ENCODE peak calls at places on chromosomes 12 and 14, in ten cellular contexts. T, L, I, Z, G, F, Y, R, U and K are unnamed samples.
A peak's percentile ranks its signal among the peaks of the same experiment; 100 is the strongest.

GRCh38 chr14:103377522-103378041 is 7.6 kb upstream of the MARK3 start:
- DNase-seq in T (no peak), L (no peak), I (no peak), Z (no peak), G (no peak), F (no peak), Y (no peak), R (no peak), U (no peak), K (no peak)

GRCh38 chr12:7588703-7589329 is 76.9 kb downstream of the APOBEC1 start:
- DNase-seq in T (peak; percentile 66), L (peak; percentile 30), I (no peak), Z (no peak), G (no peak), F (peak; percentile 64), Y (peak; percentile 45), R (peak; percentile 56), U (peak; percentile 91), K (peak; percentile 48)

GRCh38 chr12:77648716-77649115 is 182.0 kb upstream of the NAV3 start:
- DNase-seq in T (peak; percentile 43), L (no peak), I (no peak), Z (no peak), G (no peak), F (no peak), Y (no peak), R (no peak), U (no peak), K (no peak)

GRCh38 chr14:56271988-56272387 is 153.8 kb downstream of the PELI2 start:
- DNase-seq in T (peak; percentile 31), L (peak; percentile 13), I (no peak), Z (no peak), G (no peak), F (no peak), Y (no peak), R (no peak), U (peak; percentile 83), K (no peak)

GRCh38 chr14:33709711-33710110 is 241.2 kb downstream of the EGLN3 start:
- DNase-seq in T (no peak), L (no peak), I (no peak), Z (no peak), G (no peak), F (no peak), Y (no peak), R (no peak), U (no peak), K (no peak)

GRCh38 chr12:76952995-76953394 is 74.2 kb upstream of the CSRP2 start:
- DNase-seq in T (no peak), L (peak; percentile 60), I (no peak), Z (no peak), G (no peak), F (no peak), Y (peak; percentile 19), R (no peak), U (no peak), K (no peak)

GRCh38 chr12:112096667-112097066 is 11.9 kb downstream of the NAA25 start:
- DNase-seq in T (peak; percentile 63), L (peak; percentile 81), I (no peak), Z (no peak), G (no peak), F (no peak), Y (no peak), R (peak; percentile 57), U (no peak), K (no peak)

GRCh38 chr14:29687071-29687765 is 240.4 kb downstream of the PRKD1 start:
- DNase-seq in T (peak; percentile 2), L (no peak), I (no peak), Z (no peak), G (no peak), F (no peak), Y (no peak), R (no peak), U (no peak), K (no peak)

GRCh38 chr14:50070840-50071548 is 45.4 kb downstream of the VCPKMT start:
- DNase-seq in T (no peak), L (no peak), I (no peak), Z (no peak), G (no peak), F (no peak), Y (no peak), R (no peak), U (no peak), K (no peak)

GRCh38 chr12:52630104-52630500 is 11.7 kb upstream of the KRT73 start:
- DNase-seq in T (no peak), L (no peak), I (no peak), Z (no peak), G (no peak), F (no peak), Y (no peak), R (no peak), U (no peak), K (no peak)

DNA sequence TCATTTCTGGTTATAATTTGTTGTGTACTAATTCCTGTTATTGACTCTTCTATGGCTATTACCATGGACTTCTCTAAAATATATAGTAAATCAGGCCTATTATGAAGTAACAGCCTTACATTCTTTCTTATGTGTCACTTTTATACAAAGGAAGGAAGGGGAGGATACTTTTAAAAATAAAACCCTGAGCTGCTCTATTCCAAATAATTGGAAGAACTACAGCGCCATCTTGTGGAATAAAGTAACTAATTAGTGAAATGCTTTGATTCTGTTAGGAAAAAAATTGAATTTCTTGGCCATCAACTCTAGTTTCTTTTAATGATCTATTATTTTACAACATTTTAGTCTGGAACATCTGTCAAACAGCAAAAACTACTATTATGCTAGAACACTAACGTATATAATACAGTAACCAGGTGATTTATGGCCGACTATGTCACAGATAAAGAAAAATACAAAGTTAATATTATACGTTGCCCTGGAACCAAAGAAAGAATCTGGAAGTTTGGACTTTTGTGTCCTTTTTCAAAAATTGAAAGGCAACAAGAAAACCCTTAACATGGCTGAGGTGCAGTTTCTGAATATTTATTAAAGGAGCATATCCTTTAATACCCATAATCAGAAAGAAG is 55.0 kb upstream of the NELL2 start:
- DNase-seq in T (peak; percentile 69), L (peak; percentile 41), I (no peak), Z (no peak), G (no peak), F (no peak), Y (peak; percentile 94), R (peak; percentile 37), U (peak; percentile 96), K (peak; percentile 50)
- TF ChIP-seq CTCF in T (no peak), L (peak; percentile 52), I (peak; percentile 56), Z (peak; percentile 65), G (no peak), F (no peak), Y (peak; percentile 83), R (peak; percentile 85), U (peak; percentile 67), K (peak; percentile 32)

GRCh38 chr14:100884456-100884855 is 19.1 kb downstream of the RTL1 start:
- DNase-seq in T (no peak), L (no peak), I (no peak), Z (no peak), G (no peak), F (no peak), Y (no peak), R (no peak), U (no peak), K (no peak)

GRCh38 chr14:100885196-100886030 is 18.1 kb downstream of the RTL1 start:
- DNase-seq in T (peak; percentile 23), L (no peak), I (no peak), Z (no peak), G (no peak), F (no peak), Y (no peak), R (no peak), U (peak; percentile 37), K (no peak)

GRCh38 chr14:100882026-100882967 is 21.2 kb downstream of the RTL1 start:
- DNase-seq in T (no peak), L (no peak), I (no peak), Z (no peak), G (no peak), F (no peak), Y (no peak), R (no peak), U (no peak), K (no peak)

GRCh38 chr14:100882991-100883788 is 20.3 kb downstream of the RTL1 start:
- DNase-seq in T (no peak), L (no peak), I (no peak), Z (no peak), G (no peak), F (no peak), Y (no peak), R (no peak), U (no peak), K (no peak)

DNA sequence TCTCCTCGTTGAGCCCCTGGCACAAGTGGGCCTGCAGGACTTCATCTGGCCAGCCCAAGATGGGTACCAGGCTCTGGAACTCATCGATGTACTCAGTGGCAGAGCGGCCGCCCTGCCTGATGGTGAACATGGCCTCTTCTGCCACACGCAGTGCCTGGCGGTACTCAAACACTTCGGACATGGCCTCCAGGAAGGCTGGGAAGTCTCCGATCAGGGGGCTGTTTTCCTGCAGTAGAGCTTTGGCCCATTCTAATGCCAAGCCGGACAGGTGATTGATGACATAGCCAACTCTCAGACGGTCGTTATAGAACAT is 19.8 kb downstream of the RTL1 start:
- DNase-seq in T (no peak), L (no peak), I (no peak), Z (no peak), G (no peak), F (no peak), Y (no peak), R (no peak), U (no peak), K (no peak)
- TF ChIP-seq CTCF in T (no peak), L (no peak), I (no peak), Z (no peak), G (no peak), F (no peak), Y (no peak), R (no peak), U (no peak), K (no peak)

DNA sequence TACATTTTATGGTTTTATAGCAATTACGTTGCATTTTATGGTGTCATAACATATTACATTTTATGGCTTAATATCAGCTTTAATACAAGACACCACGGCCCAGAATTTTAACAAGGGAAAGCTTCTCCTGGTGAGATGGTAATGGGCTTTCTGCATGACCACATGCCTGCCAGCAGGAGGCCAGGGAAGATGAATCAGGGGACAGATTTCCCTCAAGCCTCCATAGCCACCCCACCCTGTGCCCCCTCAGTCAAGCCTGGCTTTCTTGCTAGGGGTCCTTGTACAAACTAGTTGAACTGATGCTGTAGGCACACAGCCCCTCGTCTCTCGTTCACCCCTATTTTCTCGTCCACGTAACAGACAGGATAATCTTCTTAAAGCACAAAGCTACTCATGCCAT is 56.6 kb downstream of the HSPB8 start:
- DNase-seq in T (no peak), L (no peak), I (no peak), Z (no peak), G (no peak), F (no peak), Y (peak; percentile 42), R (no peak), U (no peak), K (no peak)
- TF ChIP-seq CTCF in T (no peak), L (no peak), I (no peak), Z (peak; percentile 46), G (no peak), F (no peak), Y (peak; percentile 53), R (no peak), U (peak; percentile 31), K (no peak)

DNA sequence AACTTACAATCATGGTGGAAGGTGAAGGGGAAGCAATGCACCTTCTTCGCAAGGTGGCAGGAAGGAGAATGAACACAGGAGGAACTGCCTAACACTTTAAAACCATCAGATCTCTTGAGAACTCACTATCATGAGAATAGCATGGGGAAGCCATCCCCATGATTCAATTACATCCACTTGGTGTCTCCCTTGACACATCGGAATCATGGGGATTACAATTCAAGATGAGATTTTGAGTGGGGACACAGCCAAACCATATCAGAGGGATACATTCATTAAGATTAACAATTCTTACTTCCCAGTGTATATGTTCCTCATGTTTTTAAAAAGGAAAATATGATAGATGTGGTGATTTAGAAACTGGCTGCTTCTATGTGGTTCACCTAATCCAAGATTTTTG is 117.9 kb downstream of the PDE3A start:
- DNase-seq in T (peak; percentile 70), L (no peak), I (no peak), Z (no peak), G (no peak), F (no peak), Y (peak; percentile 8), R (no peak), U (peak; percentile 34), K (no peak)
- TF ChIP-seq CTCF in T (peak; percentile 32), L (no peak), I (no peak), Z (no peak), G (no peak), F (no peak), Y (peak; percentile 16), R (peak; percentile 50), U (peak; percentile 26), K (no peak)